ENCODE peak calls at places on chromosome 1, in eight cellular contexts. One of them, this sample, is unnamed.

GRCh38 chr1:189939967-189940366 is 537.7 kb downstream of the BRINP3 start:
- DNase-seq in stimulated activated CD4-positive, alpha-beta T cell treated with anti-CD3 and anti-CD28 coated beads, Interleukin-4, amount 100 ng/mL, for 48 hours: no peak
- DNase-seq in NCI-H345: no peak
- DNase-seq in SK-MEL-5: no peak
- DNase-seq in adipocyte: peak
- DNase-seq in GM20000: no peak
- DNase-seq in transverse colon: no peak
- DNase-seq in adrenal gland: no peak
- DNase-seq in this sample: peak

GRCh38 chr1:10726355-10726754 is 70.1 kb downstream of the CASZ1 start:
- DNase-seq in transverse colon: peak
- DNase-seq in GM20000: no peak
- DNase-seq in adrenal gland: no peak
- DNase-seq in adipocyte: no peak
- DNase-seq in NCI-H345: no peak
- DNase-seq in stimulated activated CD4-positive, alpha-beta T cell treated with anti-CD3 and anti-CD28 coated beads, Interleukin-4, amount 100 ng/mL, for 48 hours: no peak
- DNase-seq in SK-MEL-5: no peak
- DNase-seq in this sample: peak

GRCh38 chr1:17439250-17440073 is at the start of gene RCC2:
- DNase-seq in transverse colon: peak
- DNase-seq in stimulated activated CD4-positive, alpha-beta T cell treated with anti-CD3 and anti-CD28 coated beads, Interleukin-4, amount 100 ng/mL, for 48 hours: peak
- DNase-seq in adrenal gland: peak
- DNase-seq in SK-MEL-5: peak
- DNase-seq in adipocyte: peak
- DNase-seq in GM20000: peak
- DNase-seq in NCI-H345: peak
- DNase-seq in this sample: peak

GRCh38 chr1:237878406-237878805 is 12.3 kb downstream of the ZP4 start:
- DNase-seq in stimulated activated CD4-positive, alpha-beta T cell treated with anti-CD3 and anti-CD28 coated beads, Interleukin-4, amount 100 ng/mL, for 48 hours: no peak
- DNase-seq in GM20000: no peak
- DNase-seq in adrenal gland: no peak
- DNase-seq in NCI-H345: no peak
- DNase-seq in SK-MEL-5: no peak
- DNase-seq in adipocyte: no peak
- DNase-seq in transverse colon: no peak
- DNase-seq in this sample: no peak

GRCh38 chr1:47951545-47952235 is 45.5 kb downstream of the TRABD2B start:
- DNase-seq in SK-MEL-5: peak
- DNase-seq in stimulated activated CD4-positive, alpha-beta T cell treated with anti-CD3 and anti-CD28 coated beads, Interleukin-4, amount 100 ng/mL, for 48 hours: no peak
- DNase-seq in GM20000: no peak
- DNase-seq in transverse colon: no peak
- DNase-seq in NCI-H345: no peak
- DNase-seq in adrenal gland: no peak
- DNase-seq in adipocyte: no peak
- DNase-seq in this sample: no peak

GRCh38 chr1:18818036-18818435 is 41.4 kb downstream of the TAS1R2 start:
- DNase-seq in transverse colon: no peak
- DNase-seq in stimulated activated CD4-positive, alpha-beta T cell treated with anti-CD3 and anti-CD28 coated beads, Interleukin-4, amount 100 ng/mL, for 48 hours: no peak
- DNase-seq in GM20000: no peak
- DNase-seq in SK-MEL-5: no peak
- DNase-seq in adrenal gland: no peak
- DNase-seq in NCI-H345: no peak
- DNase-seq in adipocyte: no peak
- DNase-seq in this sample: no peak

GRCh38 chr1:9689011-9689706 is 37.6 kb downstream of the PIK3CD start:
- DNase-seq in adrenal gland: peak
- DNase-seq in SK-MEL-5: peak
- DNase-seq in GM20000: peak
- DNase-seq in NCI-H345: peak
- DNase-seq in transverse colon: peak
- DNase-seq in stimulated activated CD4-positive, alpha-beta T cell treated with anti-CD3 and anti-CD28 coated beads, Interleukin-4, amount 100 ng/mL, for 48 hours: peak
- DNase-seq in adipocyte: peak
- DNase-seq in this sample: peak

GRCh38 chr1:230148768-230149469 is 81.9 kb downstream of the GALNT2 start:
- DNase-seq in adrenal gland: no peak
- DNase-seq in SK-MEL-5: no peak
- DNase-seq in NCI-H345: no peak
- DNase-seq in adipocyte: no peak
- DNase-seq in stimulated activated CD4-positive, alpha-beta T cell treated with anti-CD3 and anti-CD28 coated beads, Interleukin-4, amount 100 ng/mL, for 48 hours: no peak
- DNase-seq in transverse colon: no peak
- DNase-seq in GM20000: no peak
- DNase-seq in this sample: no peak

GRCh38 chr1:63615809-63616420 is 22.7 kb downstream of the PGM1 start:
- DNase-seq in adrenal gland: peak
- DNase-seq in adipocyte: peak
- DNase-seq in stimulated activated CD4-positive, alpha-beta T cell treated with anti-CD3 and anti-CD28 coated beads, Interleukin-4, amount 100 ng/mL, for 48 hours: peak
- DNase-seq in SK-MEL-5: peak
- DNase-seq in NCI-H345: peak
- DNase-seq in transverse colon: peak
- DNase-seq in GM20000: peak
- DNase-seq in this sample: peak

GRCh38 chr1:156838972-156839371 is 19.9 kb downstream of the INSRR start:
- DNase-seq in NCI-H345: peak
- DNase-seq in transverse colon: no peak
- DNase-seq in adipocyte: peak
- DNase-seq in GM20000: peak
- DNase-seq in adrenal gland: peak
- DNase-seq in stimulated activated CD4-positive, alpha-beta T cell treated with anti-CD3 and anti-CD28 coated beads, Interleukin-4, amount 100 ng/mL, for 48 hours: no peak
- DNase-seq in SK-MEL-5: peak
- DNase-seq in this sample: no peak

GRCh38 chr1:25754421-25755195 is 45.4 kb upstream of the SELENON start:
- DNase-seq in adrenal gland: no peak
- DNase-seq in GM20000: no peak
- DNase-seq in NCI-H345: peak
- DNase-seq in SK-MEL-5: no peak
- DNase-seq in transverse colon: no peak
- DNase-seq in stimulated activated CD4-positive, alpha-beta T cell treated with anti-CD3 and anti-CD28 coated beads, Interleukin-4, amount 100 ng/mL, for 48 hours: no peak
- DNase-seq in adipocyte: no peak
- DNase-seq in this sample: no peak

GRCh38 chr1:115755436-115756370 is 12.8 kb downstream of the CASQ2 start:
- DNase-seq in stimulated activated CD4-positive, alpha-beta T cell treated with anti-CD3 and anti-CD28 coated beads, Interleukin-4, amount 100 ng/mL, for 48 hours: no peak
- DNase-seq in adipocyte: no peak
- DNase-seq in adrenal gland: no peak
- DNase-seq in transverse colon: no peak
- DNase-seq in GM20000: no peak
- DNase-seq in NCI-H345: no peak
- DNase-seq in SK-MEL-5: no peak
- DNase-seq in this sample: no peak

GRCh38 chr1:97551113-97551512 is 369.7 kb downstream of the DPYD start:
- DNase-seq in transverse colon: no peak
- DNase-seq in adrenal gland: no peak
- DNase-seq in stimulated activated CD4-positive, alpha-beta T cell treated with anti-CD3 and anti-CD28 coated beads, Interleukin-4, amount 100 ng/mL, for 48 hours: no peak
- DNase-seq in adipocyte: peak
- DNase-seq in SK-MEL-5: no peak
- DNase-seq in GM20000: no peak
- DNase-seq in NCI-H345: no peak
- DNase-seq in this sample: no peak

GRCh38 chr1:21077085-21077484 is 99.6 kb downstream of the EIF4G3 start:
- DNase-seq in NCI-H345: no peak
- DNase-seq in SK-MEL-5: no peak
- DNase-seq in GM20000: no peak
- DNase-seq in transverse colon: no peak
- DNase-seq in stimulated activated CD4-positive, alpha-beta T cell treated with anti-CD3 and anti-CD28 coated beads, Interleukin-4, amount 100 ng/mL, for 48 hours: no peak
- DNase-seq in adipocyte: no peak
- DNase-seq in adrenal gland: peak
- DNase-seq in this sample: peak

GRCh38 chr1:118012725-118013124 is 83.2 kb downstream of the WDR3 start:
- DNase-seq in adipocyte: no peak
- DNase-seq in NCI-H345: no peak
- DNase-seq in transverse colon: no peak
- DNase-seq in stimulated activated CD4-positive, alpha-beta T cell treated with anti-CD3 and anti-CD28 coated beads, Interleukin-4, amount 100 ng/mL, for 48 hours: no peak
- DNase-seq in SK-MEL-5: no peak
- DNase-seq in GM20000: no peak
- DNase-seq in adrenal gland: no peak
- DNase-seq in this sample: no peak

GRCh38 chr1:190399233-190399632 is 78.4 kb downstream of the BRINP3 start:
- DNase-seq in adrenal gland: no peak
- DNase-seq in transverse colon: no peak
- DNase-seq in stimulated activated CD4-positive, alpha-beta T cell treated with anti-CD3 and anti-CD28 coated beads, Interleukin-4, amount 100 ng/mL, for 48 hours: no peak
- DNase-seq in NCI-H345: no peak
- DNase-seq in SK-MEL-5: no peak
- DNase-seq in adipocyte: no peak
- DNase-seq in GM20000: no peak
- DNase-seq in this sample: no peak

This sample was measured in kidney tubule cell.